ENCODE peak calls at places on chromosomes 2 and 18, in eight cellular contexts. A is astrocyte of the spinal cord, G is cardiac septum, D is LHCN-M2, Q is SHP77, C is activated gamma-delta T cell treated with Interleukin-2 at 50 U/mL for 16 hours, E is occipital lobe, T is GM10248. S is an unnamed sample.

GRCh38 chr2:190717764-190718651 is 69.1 kb downstream of the NAB1 start:
- DNase-seq in E (no peak), C (no peak), G (no peak), T (no peak), A (no peak), D (peak; percentile 40), Q (peak; percentile 70), S (peak; percentile 20)

GRCh38 chr2:29309090-29310054 is 194.2 kb downstream of the CLIP4 start:
- DNase-seq in Q (peak; percentile 32), D (peak; percentile 69), G (no peak), E (peak; percentile 7), A (peak; percentile 60), C (peak; percentile 46), T (peak; percentile 71), S (peak; percentile 38)

GRCh38 chr2:240922982-240923537 is 16.9 kb downstream of the CROCC2 start:
- DNase-seq in G (peak; percentile 50), T (no peak), A (no peak), C (no peak), Q (no peak), E (no peak), D (no peak), S (no peak)

GRCh38 chr2:105910497-105911238 is 166.0 kb downstream of the NCK2 start:
- DNase-seq in Q (peak; percentile 35), A (no peak), C (no peak), T (no peak), G (no peak), D (no peak), E (no peak), S (no peak)

GRCh38 chr2:233372855-233373254 is 18.6 kb downstream of the DGKD start:
- DNase-seq in Q (no peak), E (no peak), G (no peak), D (no peak), C (no peak), A (no peak), T (no peak), S (no peak)

GRCh38 chr18:37393945-37394609 is 171.5 kb downstream of the CELF4 start:
- DNase-seq in G (peak; percentile 85), E (peak; percentile 90), Q (peak; percentile 60), D (peak; percentile 93), A (peak; percentile 29), T (peak; percentile 58), C (no peak), S (peak; percentile 7)

GRCh38 chr2:71216501-71216900 is 10.4 kb downstream of the PAIP2B start:
- DNase-seq in E (no peak), C (no peak), Q (no peak), A (no peak), T (no peak), D (no peak), G (no peak), S (no peak)

GRCh38 chr2:62293490-62294212 is 97.7 kb downstream of the B3GNT2 start:
- DNase-seq in T (no peak), E (no peak), D (no peak), A (peak; percentile 41), C (no peak), G (no peak), Q (peak; percentile 55), S (no peak)

GRCh38 chr2:207176245-207176644 is 10.5 kb upstream of the KLF7 start:
- DNase-seq in C (no peak), D (no peak), A (no peak), T (no peak), Q (no peak), E (no peak), G (no peak), S (no peak)

GRCh38 chr2:30110773-30111172 is 36.0 kb upstream of the YPEL5 start:
- DNase-seq in A (no peak), T (no peak), E (no peak), C (no peak), Q (no peak), D (peak; percentile 18), G (no peak), S (no peak)

GRCh38 chr2:104818249-104818648 is 35.7 kb upstream of the POU3F3 start:
- DNase-seq in Q (no peak), A (no peak), C (no peak), D (no peak), T (no peak), G (no peak), E (no peak), S (no peak)